ENCODE peak calls at places on chromosome 20, in six cellular contexts. F is fibroblast of lung, D is GM12865, X is glutamatergic neuron, P is GM13977, R is fibroblast of the aortic adventitia. N is an unnamed sample.

GRCh38 chr20:57605045-57605444 is 15.2 kb downstream of the ZBP1 start:
- DNase-seq in R (no peak), X (no peak), F (no peak), P (no peak), D (no peak), N (no peak)

GRCh38 chr20:45470939-45471338 is 1.4 kb downstream of the WFDC2 start:
- DNase-seq in F (no peak), D (no peak), X (no peak), P (no peak), R (peak), N (no peak)

GRCh38 chr20:44643596-44644383 is 7.7 kb downstream of the ADA start:
- DNase-seq in R (peak), D (peak), P (no peak), F (peak), X (no peak), N (no peak)

GRCh38 chr20:10793741-10794140 is 119.9 kb upstream of the JAG1 start:
- DNase-seq in F (no peak), D (no peak), X (no peak), R (no peak), P (no peak), N (peak)

GRCh38 chr20:19858972-19859371 is 100.9 kb downstream of the RIN2 start:
- DNase-seq in X (no peak), D (no peak), R (peak), P (no peak), F (peak), N (no peak)

GRCh38 chr20:53021934-53022333 is 49.8 kb downstream of the TSHZ2 start:
- DNase-seq in X (no peak), P (no peak), R (peak), D (peak), F (peak), N (no peak)

GRCh38 chr20:63590218-63591146 is 16.4 kb upstream of the HELZ2 start:
- DNase-seq in P (no peak), D (no peak), R (no peak), F (no peak), X (no peak), N (no peak)

GRCh38 chr20:35788796-35789195 is 17.0 kb downstream of the PHF20 start:
- DNase-seq in D (no peak), F (no peak), X (no peak), R (no peak), P (no peak), N (no peak)

GRCh38 chr20:4573564-4574355 is 147.9 kb upstream of the PRND start:
- DNase-seq in X (no peak), D (no peak), P (no peak), F (peak), R (peak), N (no peak)

GRCh38 chr20:64104667-64105451 is 2.5 kb downstream of the NPBWR2 start:
- DNase-seq in R (no peak), P (no peak), X (peak), D (no peak), F (no peak), N (no peak)

GRCh38 chr20:10683537-10683936 is 9.7 kb upstream of the JAG1 start:
- DNase-seq in R (no peak), F (no peak), P (no peak), X (no peak), D (no peak), N (no peak)

GRCh38 chr20:45080867-45081616 is 19.9 kb downstream of the KCNS1 start:
- DNase-seq in F (no peak), X (no peak), R (no peak), P (no peak), D (no peak), N (no peak)

GRCh38 chr20:50848341-50848808 is 53.5 kb downstream of the BCAS4 start:
- DNase-seq in R (peak), X (no peak), P (no peak), F (no peak), D (peak), N (no peak)

GRCh38 chr20:56779452-56780143 is 150.5 kb downstream of the TFAP2C start:
- DNase-seq in P (no peak), F (no peak), D (no peak), R (no peak), X (no peak), N (no peak)

GRCh38 chr20:62843656-62844055 is 18.0 kb downstream of the TCFL5 start:
- DNase-seq in D (no peak), R (no peak), P (no peak), X (no peak), F (no peak), N (no peak)

GRCh38 chr20:12058201-12058600 is 140.5 kb downstream of the BTBD3 start:
- DNase-seq in F (peak), P (no peak), X (no peak), D (no peak), R (no peak), N (no peak)

GRCh38 chr20:62732766-62733165 is 24.1 kb downstream of the NTSR1 start:
- DNase-seq in F (no peak), R (no peak), P (no peak), D (no peak), X (no peak), N (no peak)

GRCh38 chr20:7879883-7880282 is 60.4 kb downstream of the HAO1 start:
- DNase-seq in R (no peak), D (no peak), P (no peak), F (no peak), X (no peak), N (no peak)

GRCh38 chr20:59182401-59183044 is 18.9 kb downstream of the ZNF831 start:
- DNase-seq in D (no peak), X (no peak), R (no peak), P (no peak), F (no peak), N (no peak)

GRCh38 chr20:53828673-53829085 is 235.0 kb upstream of the ZNF217 start:
- DNase-seq in D (no peak), F (peak), R (peak), X (no peak), P (no peak), N (no peak)

GRCh38 chr20:6053064-6053775 is 640 bp downstream of the LRRN4 start:
- DNase-seq in F (no peak), R (no peak), P (no peak), D (no peak), X (no peak), N (no peak)

GRCh38 chr20:63697868-63698545 is 1.6 kb downstream of the TNFRSF6B start:
- DNase-seq in X (no peak), F (no peak), R (no peak), P (no peak), D (no peak), N (no peak)

GRCh38 chr20:48294196-48294595 is 508.9 kb upstream of the SULF2 start:
- DNase-seq in F (peak), P (no peak), D (no peak), R (peak), X (no peak), N (no peak)

GRCh38 chr20:25321991-25322390 is 68.6 kb downstream of the ABHD12 start:
- DNase-seq in D (no peak), P (no peak), R (no peak), F (no peak), X (no peak), N (no peak)

GRCh38 chr20:4225778-4226177 is 210.4 kb upstream of the RNF24 start:
- DNase-seq in R (peak), X (no peak), P (no peak), F (peak), D (no peak), N (no peak)

GRCh38 chr20:9903048-9903651 is 64.3 kb upstream of the PAK5 start:
- DNase-seq in D (peak), P (no peak), F (no peak), R (no peak), X (peak), N (peak)

GRCh38 chr20:41639630-41640029 is 21.5 kb upstream of the CHD6 start:
- DNase-seq in D (no peak), R (no peak), P (no peak), F (no peak), X (no peak), N (no peak)

GRCh38 chr20:51238675-51239305 is 215.9 kb upstream of the KCNG1 start:
- DNase-seq in P (no peak), F (no peak), D (no peak), X (no peak), R (no peak), N (no peak)

GRCh38 chr20:822651-823325 is 10.7 kb upstream of the FAM110A start:
- DNase-seq in F (no peak), X (peak), R (no peak), P (no peak), D (no peak), N (no peak)

GRCh38 chr20:21289651-21290050 is 13.5 kb upstream of the XRN2 start:
- DNase-seq in R (peak), X (no peak), F (peak), P (no peak), D (no peak), N (no peak)

GRCh38 chr20:54649511-54649962 is 174.1 kb downstream of the DOK5 start:
- DNase-seq in R (peak), D (peak), F (peak), P (peak), X (peak), N (peak)

GRCh38 chr20:59518881-59519706 is 85.2 kb upstream of the PHACTR3 start:
- DNase-seq in F (peak), X (no peak), P (peak), R (peak), D (peak), N (no peak)

GRCh38 chr20:57483287-57484050 is 41.5 kb downstream of the CTCFL start:
- DNase-seq in F (no peak), D (peak), X (no peak), P (peak), R (no peak), N (no peak)

GRCh38 chr20:45235995-45236394 is 14.8 kb downstream of the SEMG2 start:
- DNase-seq in R (no peak), P (no peak), D (peak), F (no peak), X (no peak), N (no peak)

GRCh38 chr20:62805711-62806382 is 1.2 kb downstream of the OGFR start:
- DNase-seq in D (no peak), F (no peak), X (peak), P (no peak), R (no peak), N (peak)

GRCh38 chr20:62860924-62861691 is 514 bp downstream of the TCFL5 start:
- DNase-seq in P (peak), D (peak), F (peak), R (no peak), X (peak), N (no peak)

GRCh38 chr20:18712877-18713276 is 100.7 kb upstream of the SCP2D1 start:
- DNase-seq in P (no peak), X (peak), F (no peak), D (no peak), R (no peak), N (no peak)
- TF ChIP-seq CTCF in P (no peak), X (no peak), F (no peak), D (no peak), R (no peak), N (no peak)

DNA sequence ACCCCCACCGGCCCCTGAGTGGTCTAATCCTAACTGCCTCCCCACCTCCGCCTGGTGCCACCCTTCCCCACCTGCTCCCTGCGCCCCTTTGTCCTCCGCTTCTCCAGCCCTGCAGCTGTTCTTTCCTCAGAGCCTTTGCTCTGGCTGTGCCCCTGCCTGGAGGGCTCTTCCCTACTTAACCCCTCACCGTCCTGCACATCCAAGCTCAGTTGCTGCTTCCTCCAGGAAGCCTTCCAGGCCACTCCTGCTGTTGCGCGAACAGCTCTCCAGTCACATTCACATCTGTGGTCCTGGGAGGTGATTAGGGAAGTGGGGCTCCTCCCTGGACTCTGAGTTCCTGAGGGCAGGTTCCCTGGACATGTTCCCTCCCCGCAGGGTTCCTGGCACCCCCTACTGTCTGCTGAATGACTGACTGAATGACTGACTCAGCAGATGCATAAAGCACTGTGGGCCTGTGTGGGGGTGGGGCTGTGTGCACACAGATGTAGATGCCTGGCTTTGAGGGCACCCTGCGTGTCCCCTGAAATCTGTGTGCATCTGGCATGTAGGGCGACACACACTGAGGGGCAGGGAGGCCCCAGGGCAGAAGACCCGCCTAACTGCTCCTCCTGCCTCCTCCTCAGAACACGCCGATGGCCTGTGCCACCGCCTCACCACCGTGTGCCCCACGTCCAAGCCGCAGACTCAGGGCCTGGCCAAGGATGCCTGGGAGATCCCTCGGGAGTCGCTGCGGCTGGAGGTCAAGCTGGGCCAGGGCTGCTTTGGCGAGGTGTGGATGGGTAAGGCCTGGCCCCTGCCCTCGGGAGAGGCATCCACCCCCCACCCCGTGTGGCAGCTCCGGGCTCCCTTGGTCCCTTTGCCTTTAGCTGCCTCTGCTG is 51.4 kb downstream of the SRC start:
- DNase-seq in F (peak), P (no peak), R (no peak), X (peak), D (no peak), N (no peak)
- TF ChIP-seq CTCF in F (no peak), P (no peak), R (no peak), X (no peak), D (no peak), N (no peak)

GRCh38 chr20:60993647-60994046 is 258.4 kb upstream of the CDH4 start:
- DNase-seq in R (no peak), D (no peak), X (peak), P (no peak), F (no peak), N (peak)
- TF ChIP-seq CTCF in R (no peak), D (no peak), X (no peak), P (no peak), F (peak), N (peak)

GRCh38 chr20:23419995-23420901 is 1.0 kb downstream of the NAPB start:
- DNase-seq in X (peak), P (peak), D (peak), R (peak), F (peak), N (no peak)

GRCh38 chr20:23425129-23425528 is 3.8 kb upstream of the NAPB start:
- DNase-seq in P (no peak), F (no peak), D (no peak), R (no peak), X (no peak), N (no peak)

GRCh38 chr20:23419657-23419994 is 1.7 kb downstream of the NAPB start:
- DNase-seq in P (no peak), F (no peak), D (no peak), R (no peak), X (no peak), N (no peak)

GRCh38 chr20:23417861-23418260 is 3.4 kb downstream of the NAPB start:
- DNase-seq in X (no peak), F (no peak), P (no peak), D (no peak), R (no peak), N (no peak)

GRCh38 chr20:23420943-23421925 is at the start of gene NAPB:
- DNase-seq in R (peak), D (peak), P (peak), F (peak), X (peak), N (peak)
- TF ChIP-seq CTCF in R (peak), D (no peak), P (peak), F (peak), X (peak), N (peak)

GRCh38 chr20:43191143-43191542 is 1.4 kb upstream of the PTPRT start:
- DNase-seq in F (no peak), X (peak), R (no peak), P (no peak), D (no peak), N (no peak)

GRCh38 chr20:43190332-43190953 is 737 bp upstream of the PTPRT start:
- DNase-seq in R (no peak), P (no peak), F (no peak), D (no peak), X (peak), N (no peak)

GRCh38 chr20:43194187-43194586 is 4.5 kb upstream of the PTPRT start:
- DNase-seq in D (no peak), X (no peak), P (no peak), R (no peak), F (no peak), N (no peak)

GRCh38 chr20:43193443-43193842 is 3.7 kb upstream of the PTPRT start:
- DNase-seq in P (no peak), F (no peak), D (no peak), X (no peak), R (no peak), N (no peak)

GRCh38 chr20:43191946-43192847 is 2.5 kb upstream of the PTPRT start:
- DNase-seq in X (peak), R (no peak), D (peak), P (peak), F (no peak), N (peak)
- TF ChIP-seq CTCF in X (peak), R (peak), D (peak), P (peak), F (no peak), N (peak)

DNA sequence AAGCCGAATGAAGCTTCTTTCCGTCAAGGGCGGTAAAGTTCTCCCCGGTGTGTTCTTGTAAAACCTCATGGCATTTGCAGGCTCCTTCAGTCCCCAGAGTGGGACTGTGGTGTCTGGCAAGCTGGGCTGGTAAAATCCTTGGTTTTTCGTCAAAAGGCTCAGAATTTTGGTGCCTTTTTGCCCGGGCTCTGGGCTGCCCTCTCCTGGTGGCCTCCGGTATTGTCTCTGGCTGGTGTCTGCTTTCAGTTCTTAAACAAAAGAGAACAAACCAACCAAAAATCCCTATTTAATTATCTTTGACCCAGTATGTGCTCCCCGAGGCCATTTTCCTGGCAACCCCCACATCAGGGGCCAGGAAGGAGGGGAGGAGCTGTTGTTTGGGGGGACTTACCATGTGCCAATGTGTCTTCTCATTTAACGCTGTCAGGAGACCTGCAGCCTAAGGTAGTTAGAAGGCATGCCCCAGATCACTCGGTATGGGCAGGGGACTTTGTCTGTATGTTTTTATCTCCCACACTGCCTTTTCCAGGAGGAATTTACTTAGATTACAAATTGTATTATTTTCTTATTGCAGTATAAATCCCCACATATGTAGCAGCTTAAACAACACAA is 11.1 kb downstream of the CDH4 start:
- DNase-seq in F (no peak), X (peak), R (peak), D (no peak), P (no peak), N (peak)
- TF ChIP-seq CTCF in F (peak), X (peak), R (peak), D (peak), P (peak), N (peak)

DNA sequence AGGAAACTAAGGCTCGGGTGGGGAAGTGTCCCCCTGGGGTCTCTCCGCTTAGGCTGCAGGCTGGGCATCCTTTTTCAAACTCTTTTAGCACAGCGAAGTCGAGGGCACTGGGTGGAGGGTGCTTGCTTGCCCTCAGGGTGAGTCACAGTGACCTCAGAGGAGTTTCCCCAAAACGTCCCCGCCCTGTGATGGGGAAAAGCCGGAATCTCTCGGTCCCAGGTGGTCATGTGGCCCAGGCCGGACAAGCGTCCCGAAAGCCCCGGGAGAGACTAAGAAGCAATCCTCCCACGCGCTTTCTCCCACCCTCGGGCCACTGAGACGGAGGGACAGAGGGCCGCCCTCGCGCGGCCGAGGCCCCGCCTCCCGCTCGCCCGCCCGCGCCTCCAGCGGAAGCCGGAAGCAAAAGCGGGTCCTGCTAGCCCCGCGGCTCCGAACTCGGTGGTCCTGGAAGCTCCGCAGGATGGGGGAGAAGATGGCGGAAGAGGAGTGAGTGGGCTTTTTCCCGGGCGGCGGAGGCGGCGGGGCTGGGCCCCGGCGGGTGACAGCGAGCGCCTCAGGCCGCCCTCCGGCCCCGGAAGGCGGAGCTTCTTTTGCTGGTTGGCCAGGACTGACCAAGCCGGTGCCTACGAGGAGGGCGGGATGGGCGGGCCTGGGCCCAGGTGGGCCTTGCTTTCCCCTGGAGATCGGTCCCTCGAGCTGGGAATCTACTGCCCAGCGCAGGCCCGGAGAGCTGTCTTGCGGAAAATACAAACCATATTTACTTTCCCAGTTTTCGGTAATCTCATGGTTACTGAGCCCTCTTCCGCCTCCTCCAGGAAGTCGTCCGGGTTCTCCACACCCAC is at the start of gene SLC9A8:
- DNase-seq in D (peak), F (peak), X (peak), R (peak), P (peak), N (peak)
- TF ChIP-seq CTCF in D (peak), F (no peak), X (peak), R (peak), P (peak), N (peak)

GRCh38 chr20:13755809-13756208 is 28.9 kb downstream of the ESF1 start:
- DNase-seq in P (no peak), F (no peak), R (peak), X (no peak), D (no peak), N (no peak)
- TF ChIP-seq CTCF in P (no peak), F (peak), R (peak), X (no peak), D (no peak), N (no peak)

GRCh38 chr20:38812915-38813573 is 7.5 kb downstream of the PPP1R16B start:
- DNase-seq in P (no peak), F (no peak), R (no peak), X (no peak), D (no peak), N (no peak)

GRCh38 chr20:38818113-38819065 is 12.9 kb downstream of the PPP1R16B start:
- DNase-seq in X (no peak), P (no peak), F (no peak), R (no peak), D (no peak), N (no peak)
- TF ChIP-seq CTCF in X (no peak), P (no peak), F (no peak), R (no peak), D (no peak), N (no peak)